ENCODE peak calls at places on chromosomes 12 and 14, in five cellular contexts. M is bronchial epithelial cell; K is CD8-positive, alpha-beta T cell; W is AG10803; N is fibroblast of villous mesenchyme. D is an unnamed sample.

GRCh38 chr12:32903763-32904162 is 7.2 kb upstream of the PKP2 start:
- DNase-seq in W (no peak), N (peak), M (no peak), K (no peak), D (no peak)

GRCh38 chr14:54807428-54807827 is 95.2 kb downstream of the GCH1 start:
- DNase-seq in W (no peak), K (no peak), N (peak), M (no peak), D (no peak)

GRCh38 chr14:63343878-63344277 is 25.1 kb upstream of the GPHB5 start:
- DNase-seq in M (peak), N (no peak), W (no peak), K (no peak), D (peak)

GRCh38 chr12:29578070-29578469 is 80.6 kb upstream of the OVCH1 start:
- DNase-seq in W (no peak), M (no peak), K (no peak), N (peak), D (peak)

GRCh38 chr12:74791365-74791764 is 253.7 kb downstream of the ATXN7L3B start:
- DNase-seq in M (no peak), N (no peak), W (no peak), K (no peak), D (no peak)

GRCh38 chr14:58535084-58535483 is 102.7 kb upstream of the DACT1 start:
- DNase-seq in M (no peak), K (no peak), W (peak), N (peak), D (no peak)

GRCh38 chr14:59189281-59189821 is 884 bp downstream of the DAAM1 start:
- DNase-seq in K (no peak), M (no peak), W (no peak), N (peak), D (peak)

GRCh38 chr12:47725091-47725772 is at the start of gene ENDOU:
- DNase-seq in W (no peak), M (peak), K (no peak), N (no peak), D (no peak)

GRCh38 chr12:67702136-67702535 is 53.6 kb downstream of the DYRK2 start:
- DNase-seq in W (no peak), N (no peak), K (no peak), M (no peak), D (no peak)

DNA sequence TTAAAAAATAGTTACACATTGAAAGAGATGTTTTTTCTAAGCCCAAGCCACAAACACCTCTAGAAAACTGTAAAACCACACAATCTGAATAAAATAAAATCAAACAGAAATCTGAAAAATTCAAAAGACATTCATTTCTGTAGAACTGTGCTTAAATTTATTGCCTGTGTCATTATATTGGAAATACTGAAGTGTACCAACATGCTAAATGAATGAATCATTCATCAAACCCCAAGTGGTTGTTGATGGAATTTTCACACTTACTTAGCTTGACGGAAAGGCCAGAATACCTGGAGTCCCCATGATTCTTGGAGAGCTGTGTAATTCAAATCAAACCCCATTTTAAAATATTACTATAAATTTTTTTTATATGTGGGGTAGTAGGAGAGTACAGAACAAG is 2.7 kb downstream of the KITLG start:
- DNase-seq in N (no peak), M (peak), K (no peak), W (peak), D (peak)
- TF ChIP-seq CTCF in N (no peak), M (peak), K (no peak), W (peak), D (peak)

GRCh38 chr12:109833307-109834189 is at the start of gene TRPV4:
- DNase-seq in M (no peak), K (no peak), W (peak), N (peak), D (no peak)
- TF ChIP-seq CTCF in M (no peak), K (no peak), W (no peak), N (no peak), D (no peak)

GRCh38 chr14:76497550-76498484 is 121.9 kb downstream of the ESRRB start:
- DNase-seq in N (no peak), K (no peak), M (no peak), W (no peak), D (no peak)
- TF ChIP-seq CTCF in N (no peak), K (no peak), M (no peak), W (no peak), D (no peak)

GRCh38 chr12:12007713-12008231 is 63.0 kb upstream of the BCL2L14 start:
- DNase-seq in N (no peak), M (no peak), W (no peak), K (no peak), D (no peak)

GRCh38 chr12:12010277-12011031 is 60.3 kb upstream of the BCL2L14 start:
- DNase-seq in W (peak), M (no peak), K (no peak), N (peak), D (no peak)

GRCh38 chr12:12008931-12009611 is 61.7 kb upstream of the BCL2L14 start:
- DNase-seq in W (peak), K (no peak), N (peak), M (peak), D (peak)

GRCh38 chr12:12007001-12007712 is 63.6 kb upstream of the BCL2L14 start:
- DNase-seq in K (no peak), W (peak), M (no peak), N (no peak), D (no peak)

GRCh38 chr12:12008232-12008850 is 62.4 kb upstream of the BCL2L14 start:
- DNase-seq in M (no peak), K (no peak), N (no peak), W (no peak), D (no peak)
- TF ChIP-seq CTCF in M (no peak), K (peak), N (peak), W (peak), D (no peak)

DNA sequence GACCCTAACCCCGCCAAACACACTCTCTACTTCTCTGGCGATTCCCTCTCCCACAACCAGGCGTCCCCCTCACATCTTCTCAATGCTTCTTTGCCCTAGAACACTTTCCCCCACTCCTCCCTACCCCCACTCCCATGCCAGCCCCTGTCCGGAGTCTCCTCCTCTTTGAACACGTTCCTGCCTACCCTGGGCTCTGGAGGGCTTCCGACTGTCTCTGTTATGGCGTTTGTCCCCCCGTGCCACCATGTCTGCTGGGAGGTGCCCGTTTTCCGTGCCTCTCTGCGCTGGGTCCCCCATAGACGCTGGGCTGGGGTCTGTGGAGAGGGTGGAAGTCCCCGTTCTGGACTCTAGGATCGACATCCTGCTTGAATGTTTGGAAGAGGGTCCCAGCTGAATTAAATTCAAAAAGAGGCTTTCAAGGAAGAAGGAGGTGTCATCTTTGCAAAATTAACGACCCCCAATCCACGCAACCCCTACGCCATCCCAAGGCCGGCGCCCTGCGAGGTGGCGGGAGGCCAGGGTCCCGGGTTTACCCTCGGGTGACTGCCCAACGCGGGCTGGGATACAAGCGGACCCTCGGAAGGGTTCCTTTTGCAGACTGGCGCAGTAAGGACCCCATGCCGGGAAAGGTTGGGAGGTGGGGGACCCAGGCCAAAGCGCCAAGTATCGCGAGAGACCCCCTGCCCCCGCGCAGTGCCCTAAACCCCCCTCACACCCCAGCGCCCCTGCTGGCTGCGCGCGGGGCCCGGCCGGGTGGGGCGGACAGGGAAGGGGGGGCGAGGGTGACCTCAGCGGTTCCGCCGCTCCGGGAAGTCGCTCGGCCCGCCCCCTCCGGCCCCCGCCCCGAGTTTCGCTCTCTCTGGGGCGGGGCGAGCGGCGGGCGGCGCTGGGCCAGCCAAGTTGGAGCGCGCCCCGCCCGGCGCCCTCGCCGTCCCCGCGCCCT is 973 bp upstream of the ZBTB42 start:
- DNase-seq in N (peak), W (peak), M (peak), K (peak), D (peak)
- TF ChIP-seq CTCF in N (peak), W (peak), M (peak), K (no peak), D (no peak)

DNA sequence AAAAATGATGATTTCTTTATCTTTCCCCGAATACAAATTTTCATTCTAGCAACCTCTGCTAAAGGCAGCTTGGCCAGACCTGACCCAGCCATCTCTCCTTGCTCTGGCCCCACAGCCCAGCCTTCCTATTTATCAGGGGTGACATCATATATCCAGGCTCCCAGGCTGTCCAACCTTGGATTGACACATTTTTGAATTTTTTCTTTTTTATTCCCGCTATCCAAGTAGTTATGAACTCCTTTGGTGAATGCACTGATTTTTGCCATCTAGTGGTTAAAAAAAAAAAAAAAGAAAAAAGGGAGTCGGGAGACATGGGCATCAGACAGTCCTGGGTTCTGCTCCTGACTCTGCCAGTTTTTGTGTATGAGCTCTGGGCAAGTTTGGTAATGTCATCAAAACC is 120.5 kb downstream of the PTPN11 start:
- DNase-seq in K (no peak), N (no peak), M (no peak), W (no peak), D (no peak)
- TF ChIP-seq CTCF in K (no peak), N (no peak), M (no peak), W (no peak), D (no peak)

GRCh38 chr12:70852416-70853150 is 68.0 kb downstream of the PTPRR start:
- DNase-seq in K (no peak), N (no peak), M (no peak), W (no peak), D (no peak)

GRCh38 chr12:70853326-70853725 is 67.2 kb downstream of the PTPRR start:
- DNase-seq in M (peak), K (no peak), W (peak), N (peak), D (peak)

GRCh38 chr12:70845268-70845667 is 75.3 kb downstream of the PTPRR start:
- DNase-seq in W (no peak), M (no peak), N (no peak), K (no peak), D (no peak)

GRCh38 chr12:70847871-70848270 is 72.7 kb downstream of the PTPRR start:
- DNase-seq in K (no peak), W (no peak), M (no peak), N (peak), D (no peak)

GRCh38 chr12:70849265-70849960 is 71.1 kb downstream of the PTPRR start:
- DNase-seq in N (peak), W (peak), K (no peak), M (peak), D (peak)
- TF ChIP-seq CTCF in N (peak), W (peak), K (no peak), M (peak), D (peak)

D was measured in MCF 10A.